ENCODE peak calls at places on chromosomes 7 and 10, in five cellular contexts. A, R, B, E and T are unnamed samples.

GRCh38 chr7:56092789-56093531 is at the start of gene PHKG1:
- DNase-seq in B (peak), A (no peak), E (peak), R (no peak), T (peak)

GRCh38 chr10:71382757-71383156 is 14.0 kb upstream of the CDH23 start:
- DNase-seq in A (no peak), E (no peak), B (no peak), R (no peak), T (no peak)

GRCh38 chr10:73501651-73502050 is 5.8 kb upstream of the PPP3CB start:
- DNase-seq in E (no peak), A (no peak), B (no peak), R (no peak), T (no peak)

GRCh38 chr7:4849390-4849789 is 12.4 kb downstream of the PAPOLB start:
- DNase-seq in B (no peak), E (peak), R (no peak), A (no peak), T (peak)

GRCh38 chr7:121394709-121395140 is 1.4 kb downstream of the FAM3C start:
- DNase-seq in R (no peak), E (peak), A (no peak), B (no peak), T (no peak)

GRCh38 chr10:66649626-66650025 is 276.2 kb upstream of the LRRTM3 start:
- DNase-seq in R (no peak), E (no peak), A (no peak), B (no peak), T (no peak)

GRCh38 chr7:151660141-151660540 is 140.4 kb upstream of the RHEB start:
- DNase-seq in R (no peak), E (no peak), B (no peak), A (no peak), T (no peak)

GRCh38 chr10:129546106-129546505 is 79.1 kb downstream of the MGMT start:
- DNase-seq in A (no peak), E (no peak), R (no peak), B (no peak), T (no peak)

GRCh38 chr10:78472542-78472890 is 438.9 kb downstream of the RPS24 start:
- DNase-seq in E (no peak), A (no peak), B (no peak), R (no peak), T (peak)